ENCODE peak calls at places on chromosomes 13 and 19, in nine cellular contexts. One of them, this sample, is unnamed.

GRCh38 chr13:29756506-29756905 is 93.9 kb downstream of the UBL3 start:
- DNase-seq in heart left ventricle: no peak
- DNase-seq in A673: no peak
- DNase-seq in substantia nigra: no peak
- DNase-seq in psoas muscle: no peak
- DNase-seq in CD4-positive, alpha-beta T cell: no peak
- DNase-seq in mesenchymal stem cell: no peak
- DNase-seq in fibroblast of lung: peak
- DNase-seq in HCT116: no peak
- DNase-seq in this sample: no peak

GRCh38 chr13:28474491-28475134 is 20.3 kb downstream of the FLT1 start:
- DNase-seq in heart left ventricle: no peak
- DNase-seq in A673: no peak
- DNase-seq in substantia nigra: no peak
- DNase-seq in psoas muscle: no peak
- DNase-seq in CD4-positive, alpha-beta T cell: no peak
- DNase-seq in mesenchymal stem cell: peak
- DNase-seq in fibroblast of lung: no peak
- DNase-seq in HCT116: no peak
- DNase-seq in this sample: no peak

GRCh38 chr13:53490732-53491131 is 462.1 kb downstream of the OLFM4 start:
- DNase-seq in heart left ventricle: no peak
- DNase-seq in A673: peak
- DNase-seq in substantia nigra: no peak
- DNase-seq in psoas muscle: no peak
- DNase-seq in CD4-positive, alpha-beta T cell: no peak
- DNase-seq in mesenchymal stem cell: no peak
- DNase-seq in fibroblast of lung: no peak
- DNase-seq in HCT116: no peak
- DNase-seq in this sample: no peak

GRCh38 chr13:77833331-77833863 is 85.2 kb downstream of the EDNRB start:
- DNase-seq in heart left ventricle: no peak
- DNase-seq in A673: peak
- DNase-seq in substantia nigra: no peak
- DNase-seq in psoas muscle: no peak
- DNase-seq in CD4-positive, alpha-beta T cell: no peak
- DNase-seq in mesenchymal stem cell: peak
- DNase-seq in fibroblast of lung: peak
- DNase-seq in HCT116: no peak
- DNase-seq in this sample: no peak

GRCh38 chr13:38687246-38688229 is 661 bp downstream of the FREM2 start:
- DNase-seq in heart left ventricle: no peak
- DNase-seq in A673: peak
- DNase-seq in substantia nigra: no peak
- DNase-seq in psoas muscle: no peak
- DNase-seq in CD4-positive, alpha-beta T cell: no peak
- DNase-seq in mesenchymal stem cell: peak
- DNase-seq in fibroblast of lung: peak
- DNase-seq in HCT116: no peak
- DNase-seq in this sample: peak

GRCh38 chr13:91347996-91348905 is 764 bp downstream of the MIR17HG start:
- DNase-seq in heart left ventricle: peak
- DNase-seq in A673: peak
- DNase-seq in substantia nigra: peak
- DNase-seq in psoas muscle: peak
- DNase-seq in CD4-positive, alpha-beta T cell: peak
- DNase-seq in mesenchymal stem cell: peak
- DNase-seq in fibroblast of lung: peak
- DNase-seq in HCT116: no peak
- DNase-seq in this sample: peak

GRCh38 chr13:109136873-109137272 is 507.5 kb downstream of the MYO16 start:
- DNase-seq in heart left ventricle: no peak
- DNase-seq in A673: no peak
- DNase-seq in substantia nigra: no peak
- DNase-seq in psoas muscle: no peak
- DNase-seq in CD4-positive, alpha-beta T cell: no peak
- DNase-seq in mesenchymal stem cell: no peak
- DNase-seq in fibroblast of lung: no peak
- DNase-seq in HCT116: no peak
- DNase-seq in this sample: no peak

GRCh38 chr19:17957149-17957849 is 9.6 kb upstream of the KCNN1 start:
- DNase-seq in heart left ventricle: no peak
- DNase-seq in A673: no peak
- DNase-seq in substantia nigra: no peak
- DNase-seq in psoas muscle: no peak
- DNase-seq in CD4-positive, alpha-beta T cell: no peak
- DNase-seq in mesenchymal stem cell: no peak
- DNase-seq in fibroblast of lung: no peak
- DNase-seq in HCT116: no peak
- DNase-seq in this sample: no peak

GRCh38 chr13:110225609-110226008 is 81.3 kb downstream of the COL4A1 start:
- DNase-seq in heart left ventricle: no peak
- DNase-seq in A673: no peak
- DNase-seq in substantia nigra: no peak
- DNase-seq in psoas muscle: no peak
- DNase-seq in CD4-positive, alpha-beta T cell: no peak
- DNase-seq in mesenchymal stem cell: no peak
- DNase-seq in fibroblast of lung: no peak
- DNase-seq in HCT116: no peak
- DNase-seq in this sample: no peak

GRCh38 chr13:99415851-99416331 is 85.4 kb upstream of the TM9SF2 start:
- DNase-seq in heart left ventricle: no peak
- DNase-seq in A673: no peak
- DNase-seq in substantia nigra: no peak
- DNase-seq in psoas muscle: no peak
- DNase-seq in CD4-positive, alpha-beta T cell: peak
- DNase-seq in mesenchymal stem cell: no peak
- DNase-seq in fibroblast of lung: no peak
- DNase-seq in HCT116: no peak
- DNase-seq in this sample: no peak

GRCh38 chr13:106847049-106847448 is 279.1 kb upstream of the ARGLU1 start:
- DNase-seq in heart left ventricle: no peak
- DNase-seq in A673: no peak
- DNase-seq in substantia nigra: no peak
- DNase-seq in psoas muscle: no peak
- DNase-seq in CD4-positive, alpha-beta T cell: no peak
- DNase-seq in mesenchymal stem cell: no peak
- DNase-seq in fibroblast of lung: no peak
- DNase-seq in HCT116: no peak
- DNase-seq in this sample: peak

GRCh38 chr19:51751655-51752054 is at the start of gene FPR1:
- DNase-seq in heart left ventricle: no peak
- DNase-seq in A673: peak
- DNase-seq in substantia nigra: no peak
- DNase-seq in psoas muscle: no peak
- DNase-seq in CD4-positive, alpha-beta T cell: no peak
- DNase-seq in mesenchymal stem cell: no peak
- DNase-seq in fibroblast of lung: peak
- DNase-seq in HCT116: peak
- DNase-seq in this sample: peak

GRCh38 chr13:99949657-99950413 is 21.7 kb downstream of the ZIC5 start:
- DNase-seq in heart left ventricle: no peak
- DNase-seq in A673: peak
- DNase-seq in substantia nigra: no peak
- DNase-seq in psoas muscle: no peak
- DNase-seq in CD4-positive, alpha-beta T cell: no peak
- DNase-seq in mesenchymal stem cell: no peak
- DNase-seq in fibroblast of lung: no peak
- DNase-seq in HCT116: no peak
- DNase-seq in this sample: no peak

GRCh38 chr19:31574251-31574973 is 225.2 kb upstream of the TSHZ3 start:
- DNase-seq in heart left ventricle: no peak
- DNase-seq in A673: no peak
- DNase-seq in substantia nigra: no peak
- DNase-seq in psoas muscle: no peak
- DNase-seq in CD4-positive, alpha-beta T cell: no peak
- DNase-seq in mesenchymal stem cell: no peak
- DNase-seq in fibroblast of lung: no peak
- DNase-seq in HCT116: no peak
- DNase-seq in this sample: no peak

GRCh38 chr13:98317573-98318171 is 140.6 kb upstream of the RNF113B start:
- DNase-seq in heart left ventricle: no peak
- DNase-seq in A673: no peak
- DNase-seq in substantia nigra: no peak
- DNase-seq in psoas muscle: no peak
- DNase-seq in CD4-positive, alpha-beta T cell: no peak
- DNase-seq in mesenchymal stem cell: no peak
- DNase-seq in fibroblast of lung: no peak
- DNase-seq in HCT116: no peak
- DNase-seq in this sample: no peak

GRCh38 chr13:52650731-52651130 is 1.9 kb upstream of the SUGT1 start:
- DNase-seq in heart left ventricle: no peak
- DNase-seq in A673: no peak
- DNase-seq in substantia nigra: no peak
- DNase-seq in psoas muscle: no peak
- DNase-seq in CD4-positive, alpha-beta T cell: no peak
- DNase-seq in mesenchymal stem cell: no peak
- DNase-seq in fibroblast of lung: no peak
- DNase-seq in HCT116: no peak
- DNase-seq in this sample: no peak

DNA sequence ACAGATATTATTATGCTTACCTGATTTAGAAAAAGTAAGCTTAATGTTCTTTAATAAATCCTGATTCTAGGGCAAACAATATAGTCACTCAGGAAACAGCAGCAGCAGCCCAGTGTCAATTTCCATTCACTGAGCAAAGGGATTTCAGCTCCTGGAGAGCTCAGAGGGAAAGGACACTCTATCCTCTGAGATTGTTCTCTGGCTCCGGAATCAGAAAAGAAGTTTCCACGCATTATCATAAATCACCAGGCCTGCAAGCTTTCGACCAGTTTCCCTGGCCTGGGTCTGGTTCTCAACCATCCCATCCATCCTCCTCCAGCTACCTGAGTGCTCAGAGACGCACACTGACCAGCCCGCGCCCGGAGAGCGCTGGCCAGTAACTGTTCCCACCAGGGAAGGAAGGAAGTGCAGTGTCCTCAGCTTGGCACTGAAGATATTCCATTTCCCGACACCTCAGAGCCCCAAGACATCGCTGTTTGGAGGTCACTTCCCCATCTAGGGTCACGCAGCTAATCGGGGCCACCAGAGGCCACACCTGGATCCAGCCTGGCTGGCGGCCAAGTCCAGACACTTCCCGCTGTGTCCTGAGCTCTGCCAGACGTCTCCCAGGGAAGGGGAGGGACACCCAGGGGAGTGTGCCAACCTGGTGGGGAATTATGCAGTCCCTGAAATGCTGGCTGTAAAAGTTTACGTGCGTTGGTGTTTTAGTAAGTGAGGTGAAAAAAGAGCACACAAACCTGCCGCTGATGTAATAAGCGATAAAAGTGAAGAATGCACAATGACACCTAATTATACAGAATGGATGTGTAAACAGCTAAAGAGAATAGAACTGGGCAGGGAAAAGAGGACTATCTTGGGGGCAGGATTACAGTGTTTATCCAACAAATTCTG is 29.1 kb downstream of the EPS15L1 start:
- DNase-seq in heart left ventricle: peak
- DNase-seq in A673: no peak
- DNase-seq in substantia nigra: no peak
- DNase-seq in psoas muscle: no peak
- DNase-seq in CD4-positive, alpha-beta T cell: no peak
- DNase-seq in mesenchymal stem cell: no peak
- DNase-seq in fibroblast of lung: no peak
- DNase-seq in HCT116: no peak
- DNase-seq in this sample: no peak
- H3K27ac ChIP-seq in heart left ventricle: no peak
- H3K27ac ChIP-seq in A673: peak
- H3K27ac ChIP-seq in substantia nigra: no peak
- H3K27ac ChIP-seq in psoas muscle: peak
- H3K27ac ChIP-seq in CD4-positive, alpha-beta T cell: no peak
- H3K27ac ChIP-seq in mesenchymal stem cell: peak
- H3K27ac ChIP-seq in fibroblast of lung: no peak
- H3K27ac ChIP-seq in HCT116: no peak
- H3K27ac ChIP-seq in this sample: no peak

GRCh38 chr19:35521124-35521743 is 6.9 kb downstream of the SBSN start:
- DNase-seq in heart left ventricle: no peak
- DNase-seq in A673: no peak
- DNase-seq in substantia nigra: no peak
- DNase-seq in psoas muscle: no peak
- DNase-seq in CD4-positive, alpha-beta T cell: no peak
- DNase-seq in mesenchymal stem cell: no peak
- DNase-seq in fibroblast of lung: no peak
- DNase-seq in HCT116: no peak
- DNase-seq in this sample: no peak
- H3K27ac ChIP-seq in heart left ventricle: no peak
- H3K27ac ChIP-seq in A673: no peak
- H3K27ac ChIP-seq in substantia nigra: no peak
- H3K27ac ChIP-seq in psoas muscle: no peak
- H3K27ac ChIP-seq in CD4-positive, alpha-beta T cell: no peak
- H3K27ac ChIP-seq in mesenchymal stem cell: no peak
- H3K27ac ChIP-seq in fibroblast of lung: no peak
- H3K27ac ChIP-seq in HCT116: no peak
- H3K27ac ChIP-seq in this sample: no peak

DNA sequence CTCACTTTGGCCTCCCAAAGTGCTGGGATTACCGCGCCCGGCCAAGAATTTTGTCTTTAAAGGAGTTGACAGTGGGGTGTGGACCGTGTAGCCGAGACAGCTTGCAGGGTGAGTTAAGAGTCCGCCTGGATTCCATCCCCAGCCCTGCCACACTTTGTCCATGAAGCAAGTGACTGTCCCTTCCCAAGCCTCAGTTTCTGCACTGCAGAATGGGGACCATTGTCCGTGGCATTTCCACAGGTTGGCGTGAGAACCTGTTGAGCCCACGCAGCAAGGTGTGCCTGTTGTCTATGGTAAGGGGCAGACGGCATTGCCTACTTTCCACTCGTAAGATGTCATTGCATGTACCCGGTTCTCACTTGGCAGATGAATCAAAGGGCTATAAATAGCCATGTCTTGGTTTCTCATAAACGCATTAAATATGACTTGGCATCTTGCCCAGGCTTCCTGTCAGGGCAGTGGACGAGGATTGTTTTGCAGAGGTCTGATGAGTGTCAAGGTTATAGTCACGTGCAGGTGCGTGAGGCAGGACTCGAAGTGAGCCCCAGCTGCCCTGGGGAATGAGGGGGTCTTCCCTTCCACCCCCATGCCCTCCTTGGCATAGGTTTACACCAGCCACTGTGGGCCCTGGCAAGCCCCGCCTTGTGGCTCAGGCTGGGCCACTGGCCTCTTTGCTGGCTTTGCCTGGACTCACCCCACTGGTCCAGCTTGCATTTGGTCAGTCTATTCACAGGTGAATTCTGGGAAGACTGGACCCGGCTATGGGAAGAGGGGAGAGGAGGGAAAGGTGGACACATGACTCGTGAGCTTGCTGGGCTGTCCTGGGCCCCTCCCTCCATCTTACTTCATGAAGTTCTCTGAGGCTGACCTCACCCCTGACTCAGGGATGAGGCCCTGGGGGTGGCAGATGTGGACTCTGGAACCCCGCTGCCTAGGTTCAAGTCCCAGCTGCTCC is 14.6 kb downstream of the FAM187B start:
- DNase-seq in heart left ventricle: peak
- DNase-seq in A673: peak
- DNase-seq in substantia nigra: no peak
- DNase-seq in psoas muscle: peak
- DNase-seq in CD4-positive, alpha-beta T cell: peak
- DNase-seq in mesenchymal stem cell: no peak
- DNase-seq in fibroblast of lung: peak
- DNase-seq in HCT116: peak
- DNase-seq in this sample: peak
- H3K27ac ChIP-seq in heart left ventricle: peak
- H3K27ac ChIP-seq in A673: no peak
- H3K27ac ChIP-seq in substantia nigra: no peak
- H3K27ac ChIP-seq in psoas muscle: peak
- H3K27ac ChIP-seq in CD4-positive, alpha-beta T cell: peak
- H3K27ac ChIP-seq in mesenchymal stem cell: no peak
- H3K27ac ChIP-seq in fibroblast of lung: no peak
- H3K27ac ChIP-seq in HCT116: peak
- H3K27ac ChIP-seq in this sample: no peak

GRCh38 chr13:79194727-79195126 is 211.3 kb downstream of the RBM26 start:
- DNase-seq in heart left ventricle: no peak
- DNase-seq in A673: no peak
- DNase-seq in substantia nigra: no peak
- DNase-seq in psoas muscle: no peak
- DNase-seq in CD4-positive, alpha-beta T cell: no peak
- DNase-seq in mesenchymal stem cell: no peak
- DNase-seq in fibroblast of lung: no peak
- DNase-seq in HCT116: no peak
- DNase-seq in this sample: no peak
- H3K27ac ChIP-seq in heart left ventricle: no peak
- H3K27ac ChIP-seq in A673: no peak
- H3K27ac ChIP-seq in substantia nigra: no peak
- H3K27ac ChIP-seq in psoas muscle: no peak
- H3K27ac ChIP-seq in CD4-positive, alpha-beta T cell: no peak
- H3K27ac ChIP-seq in mesenchymal stem cell: no peak
- H3K27ac ChIP-seq in fibroblast of lung: no peak
- H3K27ac ChIP-seq in HCT116: no peak
- H3K27ac ChIP-seq in this sample: no peak

This sample was measured in mammary epithelial cell.